ENCODE peak calls at places on chromosomes 1 and 21, in six cellular contexts. S is nucleus accumbens; T is stimulated activated CD4-positive, alpha-beta T cell treated with anti-CD3 and anti-CD28 coated beads, Interleukin-2, amount 100 ng/mL, for 24 hours; G is A549; E is glutamatergic neuron; B is NCI-H1092 treated with DMSO at 0.1 percent for 48 hours. M is an unnamed sample.

GRCh38 chr1:2330511-2331199 is 60.7 kb downstream of the MORN1 start:
- DNase-seq in S (no peak), T (no peak), G (no peak), E (no peak), B (no peak), M (no peak)

GRCh38 chr1:56415258-56415657 is 164.1 kb downstream of the PLPP3 start:
- DNase-seq in S (no peak), T (no peak), G (no peak), E (no peak), B (no peak), M (no peak)

GRCh38 chr1:228087771-228088251 is 5.3 kb downstream of the ARF1 start:
- DNase-seq in S (no peak), T (no peak), G (no peak), E (no peak), B (no peak), M (no peak)

GRCh38 chr21:38628426-38628825 is 130.1 kb upstream of the ERG start:
- DNase-seq in S (no peak), T (no peak), G (no peak), E (no peak), B (no peak), M (no peak)

GRCh38 chr1:115329965-115330364 is 8.1 kb downstream of the NGF start:
- DNase-seq in S (no peak), T (no peak), G (no peak), E (no peak), B (no peak), M (no peak)

GRCh38 chr1:59070607-59071006 is 226.3 kb upstream of the FGGY start:
- DNase-seq in S (no peak), T (no peak), G (no peak), E (no peak), B (no peak), M (no peak)

GRCh38 chr1:41325801-41326200 is 35.4 kb upstream of the FOXO6 start:
- DNase-seq in S (no peak), T (no peak), G (no peak), E (no peak), B (no peak), M (no peak)

GRCh38 chr1:30358510-30358909 is 364.9 kb downstream of the MATN1 start:
- DNase-seq in S (no peak), T (no peak), G (no peak), E (no peak), B (no peak), M (no peak)

GRCh38 chr21:32844653-32845443 is 73.3 kb upstream of the PAXBP1 start:
- DNase-seq in S (no peak), T (no peak), G (peak), E (no peak), B (no peak), M (no peak)

GRCh38 chr1:2528966-2529750 is 905 bp downstream of the HES5 start:
- DNase-seq in S (no peak), T (no peak), G (no peak), E (peak), B (no peak), M (peak)

GRCh38 chr1:153985341-153985912 is 712 bp downstream of the RAB13 start:
- DNase-seq in S (no peak), T (peak), G (no peak), E (no peak), B (no peak), M (no peak)